ENCODE peak calls at places on chromosomes 5 and 9, in six cellular contexts. V is astrocyte of the spinal cord, U is fibroblast of lung, P is suprapubic skin, D is RWPE1, M is mucosa of descending colon. R is an unnamed sample.

GRCh38 chr5:149561848-149562247 is 10.6 kb upstream of the CSNK1A1 start:
- DNase-seq in V (peak), U (peak), P (no peak), D (peak), M (no peak), R (no peak)

GRCh38 chr9:94860678-94861588 is 134.4 kb downstream of the AOPEP start:
- DNase-seq in V (peak), U (peak), P (no peak), D (no peak), M (peak), R (no peak)

GRCh38 chr5:180801596-180802324 is 846 bp downstream of the MGAT1 start:
- DNase-seq in V (no peak), U (no peak), P (no peak), D (no peak), M (no peak), R (no peak)

GRCh38 chr9:137611623-137612609 is 6.4 kb downstream of the ARRDC1 start:
- DNase-seq in V (peak), U (peak), P (peak), D (peak), M (peak), R (peak)

GRCh38 chr5:40796487-40796889 is 1.7 kb downstream of the PRKAA1 start:
- DNase-seq in V (peak), U (peak), P (no peak), D (no peak), M (no peak), R (no peak)

GRCh38 chr5:24703934-24704333 is 59.2 kb upstream of the CDH10 start:
- DNase-seq in V (no peak), U (no peak), P (no peak), D (no peak), M (no peak), R (no peak)

GRCh38 chr5:89293849-89294248 is 410.9 kb upstream of the MEF2C start:
- DNase-seq in V (no peak), U (peak), P (no peak), D (no peak), M (no peak), R (no peak)

GRCh38 chr5:132797651-132798050 is 15.5 kb upstream of the SOWAHA start:
- DNase-seq in V (no peak), U (no peak), P (no peak), D (no peak), M (no peak), R (no peak)

GRCh38 chr9:126612813-126613641 is 701 bp upstream of the LMX1B start:
- DNase-seq in V (no peak), U (no peak), P (peak), D (no peak), M (no peak), R (peak)

GRCh38 chr5:58066557-58066956 is 393.3 kb downstream of the PLK2 start:
- DNase-seq in V (no peak), U (no peak), P (no peak), D (no peak), M (no peak), R (no peak)

GRCh38 chr5:105952875-105953274 is 1717.9 kb downstream of the EFNA5 start:
- DNase-seq in V (no peak), U (peak), P (no peak), D (no peak), M (no peak), R (no peak)

GRCh38 chr5:88144219-88145040 is 124.2 kb downstream of the TMEM161B start:
- DNase-seq in V (peak), U (no peak), P (peak), D (no peak), M (no peak), R (no peak)

GRCh38 chr5:77230727-77231469 is 20.4 kb downstream of the PDE8B start:
- DNase-seq in V (no peak), U (peak), P (no peak), D (no peak), M (no peak), R (no peak)

GRCh38 chr9:121914604-121915303 is 178.4 kb downstream of the TTLL11 start:
- DNase-seq in V (no peak), U (no peak), P (no peak), D (no peak), M (peak), R (no peak)

GRCh38 chr5:100974082-100974481 is 71.0 kb upstream of the ST8SIA4 start:
- DNase-seq in V (no peak), U (no peak), P (no peak), D (no peak), M (no peak), R (no peak)

GRCh38 chr5:140054086-140054689 is 11.1 kb upstream of the NRG2 start:
- DNase-seq in V (no peak), U (no peak), P (no peak), D (no peak), M (no peak), R (no peak)
- TF ChIP-seq CTCF in V (no peak), U (no peak), P (no peak), D (no peak), M (no peak), R (no peak)

GRCh38 chr5:6758201-6758600 is 45.0 kb downstream of the TENT4A start:
- DNase-seq in V (no peak), U (no peak), P (peak), D (no peak), M (no peak), R (no peak)

GRCh38 chr5:6758706-6759105 is 45.5 kb downstream of the TENT4A start:
- DNase-seq in V (no peak), U (no peak), P (peak), D (no peak), M (no peak), R (no peak)

GRCh38 chr5:6760003-6760402 is 46.8 kb downstream of the TENT4A start:
- DNase-seq in V (no peak), U (no peak), P (peak), D (no peak), M (no peak), R (no peak)

GRCh38 chr5:6760636-6761035 is 47.4 kb downstream of the TENT4A start:
- DNase-seq in V (no peak), U (no peak), P (peak), D (no peak), M (no peak), R (no peak)

GRCh38 chr5:6759401-6759800 is 46.2 kb downstream of the TENT4A start:
- DNase-seq in V (no peak), U (no peak), P (peak), D (no peak), M (no peak), R (no peak)
- TF ChIP-seq CTCF in V (no peak), U (no peak), P (no peak), D (no peak), M (no peak), R (no peak)

DNA sequence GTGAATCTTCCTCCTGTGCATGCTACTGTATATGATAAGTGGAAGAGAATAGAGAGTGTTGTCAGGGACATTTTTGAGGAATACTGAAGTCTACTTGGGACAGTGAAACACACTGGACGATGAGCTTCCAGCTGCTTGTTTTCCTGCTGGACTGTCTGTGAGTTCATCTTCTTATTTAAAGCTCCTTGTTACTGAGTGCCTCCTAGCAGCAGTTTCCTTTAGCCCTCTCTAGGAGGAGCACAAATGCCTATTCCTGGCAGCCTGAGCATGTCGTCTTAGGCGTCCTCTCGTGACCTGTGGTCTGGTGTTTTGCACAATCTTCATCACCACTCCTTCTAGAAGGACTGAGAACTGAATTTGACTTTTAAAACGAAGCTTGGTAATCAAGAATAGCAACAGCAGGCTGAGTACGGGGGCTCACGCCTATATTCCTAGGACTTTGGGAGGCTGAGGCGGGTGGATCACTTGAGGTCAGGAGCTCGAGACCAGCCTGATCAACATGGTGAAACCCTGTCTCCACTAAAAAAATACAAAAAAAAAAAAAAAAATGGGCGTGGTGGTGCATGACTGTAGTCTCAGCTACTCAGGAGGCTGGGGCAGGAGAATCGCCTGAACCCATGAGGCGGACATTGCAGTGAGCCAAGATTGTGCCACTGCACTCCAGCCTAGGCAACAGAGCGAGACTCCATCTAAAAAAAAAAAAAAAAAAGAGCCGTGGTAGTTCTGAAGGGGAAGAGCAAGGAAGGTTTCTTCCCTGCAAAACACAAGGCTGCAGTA is 44.0 kb downstream of the ANKRD33B start:
- DNase-seq in V (peak), U (peak), P (peak), D (no peak), M (peak), R (no peak)
- TF ChIP-seq CTCF in V (peak), U (peak), P (no peak), D (no peak), M (no peak), R (peak)

GRCh38 chr9:109862452-109862851 is 82.5 kb downstream of the PALM2AKAP2 start:
- DNase-seq in V (no peak), U (no peak), P (no peak), D (no peak), M (no peak), R (no peak)

GRCh38 chr9:109861499-109861898 is 81.5 kb downstream of the PALM2AKAP2 start:
- DNase-seq in V (no peak), U (peak), P (peak), D (no peak), M (peak), R (no peak)

GRCh38 chr9:109865521-109865920 is 85.5 kb downstream of the PALM2AKAP2 start:
- DNase-seq in V (no peak), U (no peak), P (no peak), D (no peak), M (no peak), R (no peak)

GRCh38 chr9:109861918-109862317 is 81.9 kb downstream of the PALM2AKAP2 start:
- DNase-seq in V (no peak), U (peak), P (no peak), D (no peak), M (no peak), R (no peak)

GRCh38 chr9:109863961-109864360 is 84.0 kb downstream of the PALM2AKAP2 start:
- DNase-seq in V (no peak), U (no peak), P (no peak), D (no peak), M (no peak), R (no peak)
- TF ChIP-seq CTCF in V (no peak), U (no peak), P (no peak), D (no peak), M (no peak), R (no peak)

DNA sequence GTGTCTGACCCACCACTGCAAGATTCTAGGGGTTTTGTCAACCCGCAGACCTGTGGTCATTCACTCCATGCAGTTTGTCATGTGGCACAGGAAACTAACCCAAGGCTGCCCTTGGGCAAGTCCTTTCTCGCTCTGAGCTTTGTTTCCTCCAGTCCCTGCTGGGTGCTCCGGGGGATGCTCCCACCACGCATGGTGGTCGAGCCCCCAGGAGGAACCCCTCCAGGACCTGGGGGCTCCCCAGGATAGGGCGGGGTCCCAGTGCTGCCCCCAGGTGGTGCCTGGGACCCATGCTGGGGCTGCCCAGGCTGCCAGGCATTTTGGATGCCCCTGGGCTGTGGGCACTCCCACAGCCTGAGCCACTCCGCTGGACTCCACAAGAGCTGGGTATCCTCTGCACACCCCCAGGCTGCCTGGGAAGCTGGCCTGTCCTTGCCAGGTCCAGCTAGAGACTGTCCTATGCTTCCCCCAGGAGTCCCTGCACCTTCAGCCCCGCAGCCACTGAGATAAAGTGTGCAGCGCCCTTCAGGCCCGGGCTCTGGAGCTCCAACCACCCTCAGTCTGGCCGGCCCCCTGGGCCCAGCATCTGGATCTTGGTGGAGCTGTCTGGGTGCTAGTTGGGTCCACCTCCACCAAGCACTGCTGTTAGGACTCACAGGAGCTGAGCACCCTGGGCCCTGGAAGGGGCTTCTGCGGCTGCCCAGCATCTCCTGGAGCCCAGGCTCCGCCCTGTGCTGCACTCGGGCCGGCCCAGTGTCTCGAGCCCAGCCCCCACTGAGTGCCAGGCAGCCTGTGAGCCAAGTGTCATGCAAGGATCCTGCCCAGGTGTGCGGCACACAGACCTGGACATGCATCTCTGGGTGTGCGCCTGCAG is 104.3 kb downstream of the PHF2 start:
- DNase-seq in V (no peak), U (no peak), P (peak), D (no peak), M (no peak), R (peak)
- TF ChIP-seq CTCF in V (no peak), U (peak), P (no peak), D (peak), M (no peak), R (peak)

DNA sequence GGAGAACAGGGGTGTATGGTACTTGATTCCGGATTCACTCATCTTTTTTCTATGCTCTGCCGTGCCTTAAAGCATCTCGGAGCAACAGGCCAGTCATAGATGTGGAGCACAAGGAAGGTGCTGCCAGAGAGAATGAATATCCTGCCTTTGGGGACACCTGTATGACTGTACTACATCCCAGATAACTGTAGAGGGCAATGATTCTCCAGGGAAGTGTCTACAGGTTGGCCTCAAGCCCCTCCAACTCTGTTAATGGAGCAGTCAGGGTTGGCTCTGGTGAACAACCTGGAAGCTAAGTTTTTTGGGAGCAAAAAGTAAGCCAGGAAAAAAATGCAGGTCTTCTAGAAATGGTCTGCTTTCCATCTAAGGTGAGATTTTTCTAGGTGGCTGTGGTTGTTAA is 71.0 kb downstream of the NREP start:
- DNase-seq in V (no peak), U (no peak), P (no peak), D (no peak), M (no peak), R (no peak)
- TF ChIP-seq CTCF in V (no peak), U (no peak), P (no peak), D (no peak), M (no peak), R (peak)

GRCh38 chr9:35666547-35666946 is 1.6 kb upstream of the ARHGEF39 start:
- DNase-seq in V (no peak), U (no peak), P (no peak), D (no peak), M (no peak), R (no peak)

GRCh38 chr9:35665471-35665818 is 450 bp upstream of the ARHGEF39 start:
- DNase-seq in V (no peak), U (no peak), P (no peak), D (no peak), M (no peak), R (no peak)

GRCh38 chr9:35662437-35662836 is 2.6 kb downstream of the ARHGEF39 start:
- DNase-seq in V (no peak), U (no peak), P (no peak), D (no peak), M (no peak), R (no peak)

GRCh38 chr9:35666045-35666444 is 1.1 kb upstream of the ARHGEF39 start:
- DNase-seq in V (no peak), U (no peak), P (no peak), D (no peak), M (no peak), R (no peak)

DNA sequence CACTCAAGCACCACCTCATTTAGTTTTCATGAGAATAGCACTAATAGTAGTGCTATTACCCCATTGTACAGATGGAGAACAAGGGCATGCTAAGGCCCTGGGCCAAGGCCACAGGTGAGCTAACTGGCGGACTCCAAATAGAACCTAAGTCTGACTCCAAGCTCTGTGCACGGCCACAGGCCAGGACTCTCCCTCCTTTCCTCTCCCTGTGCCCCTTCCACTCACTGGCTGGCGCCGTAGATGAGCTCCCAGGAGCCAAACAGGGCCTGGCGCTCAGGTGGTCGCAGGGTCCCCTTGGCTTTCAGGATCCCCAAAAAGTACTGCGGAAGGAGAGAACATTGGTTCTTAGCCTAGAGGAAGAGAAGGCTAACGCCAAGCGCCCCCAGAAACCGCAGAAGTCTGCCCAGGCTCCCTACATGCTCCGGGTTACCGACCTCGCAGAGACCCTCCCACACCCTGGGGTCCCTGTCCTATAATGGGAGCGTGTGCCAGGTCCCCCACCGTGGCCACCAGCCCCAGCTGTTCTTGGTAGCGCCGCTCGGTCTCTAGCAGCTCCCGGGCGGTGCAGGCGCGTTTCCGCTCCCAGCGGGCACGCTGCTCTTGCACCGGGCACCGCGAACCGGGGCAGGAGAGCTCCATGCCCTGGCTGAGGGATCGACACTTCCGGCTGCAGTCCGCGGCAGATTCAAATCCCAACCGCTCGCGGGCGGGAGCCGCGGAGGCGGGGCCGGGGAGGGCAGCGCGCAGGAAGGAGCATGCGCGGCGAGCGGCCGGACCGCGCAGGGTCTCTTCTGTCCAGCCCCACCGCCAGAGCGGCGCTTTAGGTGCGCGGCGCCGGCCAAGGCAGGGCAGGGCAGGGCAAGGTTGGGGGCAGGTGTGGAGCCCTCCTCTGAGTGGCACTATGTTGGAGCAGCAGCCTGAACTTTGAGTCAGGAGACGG is at the start of gene ARHGEF39:
- DNase-seq in V (peak), U (peak), P (peak), D (peak), M (peak), R (no peak)
- TF ChIP-seq CTCF in V (peak), U (no peak), P (no peak), D (no peak), M (no peak), R (peak)

DNA sequence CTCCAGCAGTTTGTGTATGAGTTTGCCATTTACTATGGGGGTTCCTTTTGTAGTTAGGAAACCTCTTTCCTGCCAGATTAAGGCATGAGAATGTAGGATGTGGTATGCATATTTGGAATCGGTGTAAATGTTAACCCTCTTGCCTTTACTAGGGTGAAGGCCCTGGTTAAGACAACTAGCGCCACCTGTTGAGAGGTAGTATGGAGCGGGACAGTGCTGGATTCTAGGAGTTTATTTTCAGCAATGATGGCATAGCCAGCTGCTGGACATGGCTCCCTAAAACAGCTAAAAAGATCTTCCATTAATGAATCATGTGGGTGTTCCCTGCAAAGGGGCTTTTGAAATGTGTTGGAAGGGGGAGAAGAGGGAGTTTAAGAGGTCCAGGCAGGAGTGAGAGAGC is 30.7 kb upstream of the GPX3 start:
- DNase-seq in V (no peak), U (no peak), P (no peak), D (no peak), M (no peak), R (no peak)
- TF ChIP-seq CTCF in V (peak), U (no peak), P (no peak), D (no peak), M (no peak), R (peak)

GRCh38 chr5:141175933-141176332 is 1.7 kb upstream of the PCDHB8 start:
- DNase-seq in V (no peak), U (no peak), P (no peak), D (no peak), M (no peak), R (no peak)

GRCh38 chr5:141172381-141173204 is at the start of gene PCDHB7:
- DNase-seq in V (peak), U (peak), P (no peak), D (no peak), M (no peak), R (no peak)
- TF ChIP-seq CTCF in V (peak), U (peak), P (peak), D (peak), M (no peak), R (peak)

R was measured in chondrocyte.